ENCODE peak calls at places on chromosomes 7 and 10, in six cellular contexts. W is RCC 7860; J is naive B cell; V is A172; C is NAMALWA; U is stimulated activated CD4-positive, alpha-beta T cell treated with anti-CD3 and anti-CD28 coated beads, Interleukin-4, amount 100 ng/mL, for 4 hours. O is an unnamed sample.

GRCh38 chr7:122684504-122684903 is 14.4 kb downstream of the RNF133 start:
- DNase-seq in W (no peak), J (no peak), V (no peak), C (no peak), U (no peak), O (no peak)

GRCh38 chr7:44761207-44762161 is 12.8 kb downstream of the ZMIZ2 start:
- DNase-seq in W (no peak), J (no peak), V (no peak), C (no peak), U (no peak), O (peak)

GRCh38 chr10:92972066-92972870 is 88.3 kb upstream of the CYP26C1 start:
- DNase-seq in W (peak), J (no peak), V (peak), C (no peak), U (no peak), O (no peak)

GRCh38 chr10:10726101-10726500 is 291.6 kb upstream of the CELF2 start:
- DNase-seq in W (no peak), J (no peak), V (no peak), C (no peak), U (no peak), O (no peak)

GRCh38 chr7:44775383-44776107 is 20.9 kb upstream of the PPIA start:
- DNase-seq in W (no peak), J (no peak), V (no peak), C (no peak), U (no peak), O (no peak)

GRCh38 chr10:22666287-22667092 is 47.9 kb downstream of the PIP4K2A start:
- DNase-seq in W (no peak), J (peak), V (no peak), C (peak), U (peak), O (no peak)

GRCh38 chr7:55370001-55370400 is 4.9 kb downstream of the LANCL2 start:
- DNase-seq in W (no peak), J (no peak), V (no peak), C (no peak), U (no peak), O (no peak)

GRCh38 chr10:131077724-131078123 is 233.8 kb downstream of the TCERG1L start:
- DNase-seq in W (no peak), J (no peak), V (no peak), C (no peak), U (no peak), O (no peak)

GRCh38 chr10:89640242-89640641 is 4.8 kb downstream of the PANK1 start:
- DNase-seq in W (no peak), J (no peak), V (no peak), C (no peak), U (no peak), O (no peak)

GRCh38 chr10:34526758-34527730 is 288.1 kb downstream of the PARD3 start:
- DNase-seq in W (peak), J (no peak), V (peak), C (no peak), U (no peak), O (no peak)

GRCh38 chr10:30437039-30437781 is 3.2 kb downstream of the MAP3K8 start:
- DNase-seq in W (peak), J (no peak), V (peak), C (peak), U (peak), O (no peak)

GRCh38 chr7:37211097-37211496 is 237.6 kb downstream of the ELMO1 start:
- DNase-seq in W (no peak), J (no peak), V (no peak), C (no peak), U (no peak), O (no peak)

GRCh38 chr10:124870854-124871425 is 69.3 kb downstream of the ABRAXAS2 start:
- DNase-seq in W (no peak), J (no peak), V (no peak), C (no peak), U (no peak), O (no peak)

GRCh38 chr7:57210871-57211270 is 78.6 kb upstream of the ZNF479 start:
- DNase-seq in W (no peak), J (no peak), V (no peak), C (no peak), U (no peak), O (no peak)

GRCh38 chr10:43222296-43222695 is 44.6 kb downstream of the RASGEF1A start:
- DNase-seq in W (no peak), J (no peak), V (no peak), C (no peak), U (no peak), O (peak)

GRCh38 chr10:75400769-75401568 is 595 bp downstream of the ZNF503 start:
- DNase-seq in W (peak), J (no peak), V (peak), C (no peak), U (no peak), O (peak)

GRCh38 chr7:95811846-95812445 is 39.6 kb downstream of the DYNC1I1 start:
- DNase-seq in W (no peak), J (no peak), V (no peak), C (no peak), U (no peak), O (no peak)

GRCh38 chr7:1926908-1927306 is 256.8 kb downstream of the ELFN1 start:
- DNase-seq in W (no peak), J (peak), V (no peak), C (peak), U (no peak), O (no peak)

GRCh38 chr10:75197906-75198305 is 12.7 kb upstream of the VDAC2 start:
- DNase-seq in W (no peak), J (no peak), V (no peak), C (no peak), U (no peak), O (no peak)

GRCh38 chr7:111711426-111712065 is 149.3 kb upstream of the IMMP2L start:
- DNase-seq in W (peak), J (no peak), V (no peak), C (no peak), U (no peak), O (no peak)

GRCh38 chr10:59175538-59176240 is 754 bp upstream of the PHYHIPL start:
- DNase-seq in W (no peak), J (no peak), V (no peak), C (no peak), U (no peak), O (peak)

GRCh38 chr10:37643187-37643586 is 214.2 kb downstream of the ZNF248 start:
- DNase-seq in W (no peak), J (no peak), V (no peak), C (no peak), U (no peak), O (no peak)

GRCh38 chr10:104935656-104936055 is 294.6 kb downstream of the SORCS3 start:
- DNase-seq in W (no peak), J (no peak), V (no peak), C (no peak), U (no peak), O (no peak)

GRCh38 chr7:50783801-50784507 is 1.3 kb upstream of the GRB10 start:
- DNase-seq in W (no peak), J (no peak), V (no peak), C (no peak), U (no peak), O (no peak)

GRCh38 chr10:97689637-97690036 is 2.6 kb upstream of the AVPI1 start:
- DNase-seq in W (peak), J (no peak), V (peak), C (no peak), U (no peak), O (no peak)

GRCh38 chr7:150978136-150978789 is at the start of gene KCNH2:
- DNase-seq in W (no peak), J (no peak), V (no peak), C (peak), U (no peak), O (peak)

GRCh38 chr7:50768470-50769159 is 14.1 kb downstream of the GRB10 start:
- DNase-seq in W (no peak), J (no peak), V (no peak), C (no peak), U (no peak), O (no peak)

GRCh38 chr7:138249975-138250374 is 173.7 kb downstream of the AKR1D1 start:
- DNase-seq in W (no peak), J (no peak), V (no peak), C (no peak), U (no peak), O (no peak)

GRCh38 chr7:35405461-35405860 is 151.6 kb upstream of the TBX20 start:
- DNase-seq in W (no peak), J (no peak), V (no peak), C (no peak), U (no peak), O (no peak)

GRCh38 chr7:45696476-45696875 is 122.3 kb downstream of the ADCY1 start:
- DNase-seq in W (no peak), J (no peak), V (no peak), C (no peak), U (no peak), O (no peak)

GRCh38 chr7:155518633-155519032 is 27.7 kb downstream of the CNPY1 start:
- DNase-seq in W (no peak), J (no peak), V (no peak), C (no peak), U (no peak), O (no peak)

GRCh38 chr7:51629206-51629605 is 312.6 kb upstream of the COBL start:
- DNase-seq in W (no peak), J (no peak), V (no peak), C (no peak), U (no peak), O (no peak)

GRCh38 chr7:70634610-70635068 is 497.3 kb upstream of the GALNT17 start:
- DNase-seq in W (peak), J (no peak), V (peak), C (no peak), U (no peak), O (no peak)

GRCh38 chr10:90112681-90113080 is 411.3 kb downstream of the KIF20B start:
- DNase-seq in W (no peak), J (no peak), V (no peak), C (no peak), U (no peak), O (no peak)

GRCh38 chr10:124647421-124648130 is 96.6 kb downstream of the FAM53B start:
- DNase-seq in W (no peak), J (peak), V (peak), C (peak), U (peak), O (no peak)

GRCh38 chr10:4833286-4833685 is 7.3 kb downstream of the AKR1E2 start:
- DNase-seq in W (no peak), J (no peak), V (no peak), C (no peak), U (no peak), O (no peak)

O was measured in glutamatergic neuron.